ENCODE peak calls at places on chromosomes 13 and 19, in five cellular contexts. W, Z, H, D and R are unnamed samples.

GRCh38 chr19:51576850-51577249 is 5.8 kb downstream of the ZNF175 start:
- DNase-seq in H (no peak), D (no peak), Z (no peak), W (no peak), R (no peak)

GRCh38 chr13:66359393-66359792 is 870.7 kb downstream of the PCDH9 start:
- DNase-seq in Z (no peak), W (no peak), H (no peak), D (no peak), R (no peak)

GRCh38 chr19:58558066-58558622 is at the start of gene UBE2M:
- DNase-seq in H (no peak), Z (no peak), D (peak), W (no peak), R (no peak)

GRCh38 chr19:58572818-58573657 is at the start of gene MZF1:
- DNase-seq in H (peak), W (no peak), D (peak), Z (no peak), R (no peak)

GRCh38 chr19:8512115-8512967 is 1.6 kb downstream of the ZNF414 start:
- DNase-seq in D (peak), Z (no peak), H (no peak), W (no peak), R (no peak)

GRCh38 chr19:10766681-10767201 is 48.9 kb downstream of the DNM2 start:
- DNase-seq in D (no peak), W (no peak), H (no peak), Z (no peak), R (no peak)

GRCh38 chr13:82224806-82225205 is 1657.5 kb downstream of the SLITRK1 start:
- DNase-seq in Z (no peak), W (no peak), H (no peak), D (no peak), R (no peak)

GRCh38 chr13:35716186-35716585 is 239.7 kb upstream of the MAB21L1 start:
- DNase-seq in W (no peak), Z (no peak), D (no peak), H (no peak), R (no peak)

GRCh38 chr19:4802711-4803110 is 11.2 kb downstream of the FEM1A start:
- DNase-seq in W (no peak), Z (no peak), H (no peak), D (no peak), R (no peak)

GRCh38 chr19:7888145-7888825 is at the start of gene LRRC8E:
- DNase-seq in W (peak), D (peak), H (peak), Z (no peak), R (peak)

GRCh38 chr19:39943586-39943985 is 9.2 kb upstream of the FCGBP start:
- DNase-seq in Z (no peak), D (no peak), H (no peak), W (no peak), R (no peak)

GRCh38 chr13:41054212-41054877 is 7.0 kb upstream of the WBP4 start:
- DNase-seq in Z (peak), D (peak), H (peak), W (peak), R (no peak)

GRCh38 chr19:32373614-32374295 is 28.3 kb downstream of the ZNF507 start:
- DNase-seq in W (peak), H (peak), Z (peak), D (peak), R (peak)

GRCh38 chr13:73035660-73036059 is 23.1 kb upstream of the KLF5 start:
- DNase-seq in Z (no peak), W (no peak), H (no peak), D (no peak), R (no peak)

GRCh38 chr13:95713651-95714050 is 36.7 kb downstream of the DNAJC3 start:
- DNase-seq in H (no peak), Z (no peak), W (no peak), D (no peak), R (no peak)

GRCh38 chr19:6362024-6362344 is 653 bp downstream of the CLPP start:
- DNase-seq in Z (no peak), D (no peak), H (no peak), W (no peak), R (no peak)

GRCh38 chr13:65535360-65535759 is 1694.8 kb downstream of the PCDH9 start:
- DNase-seq in H (no peak), D (no peak), W (no peak), Z (no peak), R (no peak)

GRCh38 chr19:19873381-19873780 is 7.7 kb downstream of the ZNF253 start:
- DNase-seq in W (no peak), H (no peak), Z (no peak), D (no peak), R (no peak)

GRCh38 chr13:47049276-47049989 is 152.6 kb upstream of the HTR2A start:
- DNase-seq in Z (no peak), D (no peak), H (no peak), W (no peak), R (no peak)

GRCh38 chr19:35991731-35992450 is 3.1 kb upstream of the SDHAF1 start:
- DNase-seq in Z (no peak), D (no peak), H (no peak), W (no peak), R (no peak)

GRCh38 chr19:40673377-40673776 is 17.1 kb downstream of the NUMBL start:
- DNase-seq in D (no peak), W (no peak), H (no peak), Z (no peak), R (no peak)

GRCh38 chr13:92413452-92413851 is 813.2 kb upstream of the GPC6 start:
- DNase-seq in W (no peak), Z (no peak), D (no peak), H (no peak), R (no peak)

GRCh38 chr13:50801087-50801931 is 42.2 kb downstream of the DLEU7 start:
- DNase-seq in D (peak), Z (peak), H (peak), W (peak), R (no peak)

GRCh38 chr13:20998649-20999415 is 62.6 kb downstream of the LATS2 start:
- DNase-seq in W (no peak), Z (no peak), D (no peak), H (no peak), R (no peak)

GRCh38 chr13:74751739-74752138 is 617.5 kb upstream of the KLF12 start:
- DNase-seq in Z (peak), D (no peak), W (peak), H (no peak), R (no peak)